ENCODE peak calls at places on chromosome 1, in ten cellular contexts. O is GM06990; A is foreskin keratinocyte; U is HS-27A; Z is lower leg skin; F is CD8-positive, alpha-beta memory T cell; H is stromal cell of bone marrow; B is GM19239; Y is RCC 7860; S is GM12865. E is an unnamed sample.

GRCh38 chr1:20787100-20787774 is at the start of gene HP1BP3:
- DNase-seq in O (peak), A (no peak), U (peak), Z (peak), F (peak), H (peak), B (peak), Y (peak), S (peak), E (peak)

GRCh38 chr1:183635112-183635605 is 424 bp downstream of the ARPC5 start:
- DNase-seq in O (no peak), A (no peak), U (no peak), Z (peak), F (peak), H (no peak), B (no peak), Y (peak), S (no peak), E (no peak)

GRCh38 chr1:240967070-240967724 is 355.2 kb upstream of the GREM2 start:
- DNase-seq in O (no peak), A (no peak), U (no peak), Z (no peak), F (no peak), H (peak), B (no peak), Y (no peak), S (no peak), E (no peak)

GRCh38 chr1:114122891-114123621 is 30.6 kb downstream of the SYT6 start:
- DNase-seq in O (no peak), A (peak), U (no peak), Z (no peak), F (no peak), H (peak), B (no peak), Y (no peak), S (no peak), E (no peak)

GRCh38 chr1:3069491-3070303 is 694 bp downstream of the PRDM16 start:
- DNase-seq in O (no peak), A (no peak), U (no peak), Z (no peak), F (no peak), H (peak), B (no peak), Y (no peak), S (no peak), E (no peak)

GRCh38 chr1:34918609-34919561 is 10.6 kb downstream of the DLGAP3 start:
- DNase-seq in O (peak), A (no peak), U (no peak), Z (no peak), F (no peak), H (no peak), B (no peak), Y (no peak), S (peak), E (peak)

GRCh38 chr1:23424171-23424959 is at the start of gene TCEA3:
- DNase-seq in O (no peak), A (no peak), U (no peak), Z (no peak), F (peak), H (no peak), B (no peak), Y (no peak), S (no peak), E (peak)

GRCh38 chr1:119623651-119624050 is 24.4 kb downstream of the ZNF697 start:
- DNase-seq in O (no peak), A (no peak), U (no peak), Z (no peak), F (no peak), H (no peak), B (no peak), Y (no peak), S (no peak), E (no peak)

GRCh38 chr1:236518343-236518742 is 5.4 kb upstream of the LGALS8 start:
- DNase-seq in O (no peak), A (no peak), U (no peak), Z (no peak), F (no peak), H (no peak), B (no peak), Y (no peak), S (no peak), E (no peak)

GRCh38 chr1:201696217-201696761 is 132.7 kb upstream of the IPO9 start:
- DNase-seq in O (no peak), A (no peak), U (peak), Z (peak), F (no peak), H (peak), B (no peak), Y (peak), S (no peak), E (no peak)

GRCh38 chr1:231592809-231593208 is 33.8 kb upstream of the DISC1 start:
- DNase-seq in O (no peak), A (no peak), U (no peak), Z (no peak), F (no peak), H (no peak), B (no peak), Y (no peak), S (no peak), E (no peak)

GRCh38 chr1:87867631-87868030 is 539.0 kb downstream of the LMO4 start:
- DNase-seq in O (no peak), A (peak), U (no peak), Z (no peak), F (no peak), H (no peak), B (no peak), Y (no peak), S (no peak), E (no peak)

GRCh38 chr1:218592688-218593087 is 247.6 kb downstream of the TGFB2 start:
- DNase-seq in O (no peak), A (peak), U (peak), Z (no peak), F (no peak), H (no peak), B (no peak), Y (peak), S (no peak), E (no peak)

GRCh38 chr1:186446138-186446537 is 14.8 kb downstream of the PDC start:
- DNase-seq in O (no peak), A (no peak), U (no peak), Z (no peak), F (no peak), H (no peak), B (no peak), Y (no peak), S (no peak), E (no peak)

GRCh38 chr1:230278871-230279582 is 147.1 kb downstream of the PGBD5 start:
- DNase-seq in O (no peak), A (no peak), U (no peak), Z (no peak), F (no peak), H (no peak), B (no peak), Y (no peak), S (no peak), E (no peak)

GRCh38 chr1:5997316-5997715 is 5.1 kb upstream of the NPHP4 start:
- DNase-seq in O (no peak), A (no peak), U (no peak), Z (no peak), F (no peak), H (no peak), B (no peak), Y (no peak), S (no peak), E (no peak)

GRCh38 chr1:112509660-112510178 is 954 bp downstream of the WNT2B start:
- DNase-seq in O (no peak), A (no peak), U (no peak), Z (no peak), F (no peak), H (no peak), B (no peak), Y (no peak), S (no peak), E (no peak)

GRCh38 chr1:8541961-8542521 is 224.1 kb downstream of the SLC45A1 start:
- DNase-seq in O (no peak), A (no peak), U (no peak), Z (no peak), F (no peak), H (no peak), B (no peak), Y (no peak), S (no peak), E (no peak)

GRCh38 chr1:118143136-118143535 is 41.9 kb downstream of the SPAG17 start:
- DNase-seq in O (no peak), A (no peak), U (no peak), Z (no peak), F (no peak), H (no peak), B (no peak), Y (no peak), S (no peak), E (no peak)

GRCh38 chr1:162680419-162681126 is 48.3 kb downstream of the DDR2 start:
- DNase-seq in O (no peak), A (no peak), U (no peak), Z (no peak), F (no peak), H (no peak), B (no peak), Y (peak), S (no peak), E (no peak)

GRCh38 chr1:184648856-184649201 is 105.8 kb downstream of the EDEM3 start:
- DNase-seq in O (no peak), A (no peak), U (no peak), Z (no peak), F (no peak), H (no peak), B (no peak), Y (no peak), S (no peak), E (no peak)

GRCh38 chr1:160032165-160032827 is 506 bp upstream of the PIGM start:
- DNase-seq in O (no peak), A (no peak), U (no peak), Z (no peak), F (no peak), H (no peak), B (peak), Y (peak), S (peak), E (no peak)

GRCh38 chr1:53899206-53899628 is 5.2 kb downstream of the DIO1 start:
- DNase-seq in O (no peak), A (no peak), U (no peak), Z (peak), F (no peak), H (peak), B (no peak), Y (peak), S (no peak), E (no peak)

GRCh38 chr1:244429818-244430217 is 21.9 kb downstream of the ADSS2 start:
- DNase-seq in O (no peak), A (no peak), U (no peak), Z (no peak), F (no peak), H (no peak), B (no peak), Y (no peak), S (no peak), E (no peak)

GRCh38 chr1:9384751-9385245 is 92.1 kb downstream of the SPSB1 start:
- DNase-seq in O (no peak), A (no peak), U (no peak), Z (no peak), F (no peak), H (no peak), B (no peak), Y (no peak), S (no peak), E (no peak)